ENCODE peak calls at places on chromosomes 6 and 20, in nine cellular contexts. B is left cardiac atrium; O is kidney; M is stimulated activated CD4-positive, alpha-beta T cell treated with anti-CD3 and anti-CD28 coated beads, Interleukin-1b, Interleukin-23, amount 100 ng/mL, for 1 hour; I is stimulated activated CD8-positive, alpha-beta memory T cell treated with anti-CD3 and anti-CD28 coated beads, Interleukin-12 subunit alpha, Interleukin-12 subunit beta, amount 100 ng/mL, for 4 hours; F is substantia nigra; T is uterus; H is activated B cell treated with CpG ODN at 0.5 μM for 24 hours; E is non-pigmented ciliary epithelial cell. R is an unnamed sample.

GRCh38 chr6:11766589-11767450 is 11.8 kb downstream of the ADTRP start:
- DNase-seq in H (no peak), E (peak), B (no peak), O (no peak), M (no peak), F (no peak), I (no peak), T (no peak), R (no peak)

GRCh38 chr20:57398901-57399535 is 7.8 kb downstream of the RBM38 start:
- DNase-seq in H (peak), F (no peak), T (no peak), E (no peak), B (peak), M (no peak), I (no peak), O (peak), R (no peak)

GRCh38 chr6:160363016-160363996 is 15.1 kb downstream of the SLC22A3 start:
- DNase-seq in M (no peak), E (no peak), T (no peak), O (no peak), H (no peak), F (no peak), I (no peak), B (no peak), R (no peak)

GRCh38 chr6:118968416-118968815 is 33.5 kb upstream of the MCM9 start:
- DNase-seq in F (no peak), I (no peak), H (no peak), T (no peak), O (no peak), B (no peak), M (no peak), E (no peak), R (peak)

GRCh38 chr6:165963750-165964149 is 203.9 kb downstream of the TBXT start:
- DNase-seq in M (no peak), I (no peak), H (no peak), E (no peak), T (no peak), F (no peak), O (no peak), B (no peak), R (peak)

GRCh38 chr20:1537731-1538058 is 19.8 kb downstream of the SIRPD start:
- DNase-seq in F (no peak), B (peak), I (no peak), H (no peak), O (no peak), T (peak), M (no peak), E (no peak), R (no peak)

GRCh38 chr6:110816677-110817076 is 1.4 kb upstream of the CDK19 start:
- DNase-seq in O (no peak), F (no peak), T (no peak), M (no peak), H (no peak), B (no peak), E (no peak), I (no peak), R (no peak)

GRCh38 chr6:30810813-30811329 is 66.5 kb upstream of the IER3 start:
- DNase-seq in F (no peak), I (peak), T (no peak), B (no peak), E (no peak), O (no peak), H (peak), M (peak), R (no peak)

GRCh38 chr20:17629678-17630089 is 52.4 kb downstream of the RRBP1 start:
- DNase-seq in I (no peak), T (no peak), E (no peak), M (no peak), B (no peak), O (peak), H (no peak), F (no peak), R (no peak)

GRCh38 chr20:32706486-32706885 is 32.7 kb upstream of the C20orf203 start:
- DNase-seq in I (no peak), E (no peak), B (no peak), O (no peak), F (no peak), M (no peak), T (no peak), H (no peak), R (no peak)

GRCh38 chr6:166866839-166867637 is 89.3 kb downstream of the RNASET2 start:
- DNase-seq in I (no peak), M (no peak), F (no peak), B (no peak), T (no peak), O (no peak), E (no peak), H (no peak), R (no peak)

GRCh38 chr6:99612551-99613397 is 6.1 kb downstream of the PRDM13 start:
- DNase-seq in M (no peak), H (no peak), I (no peak), T (no peak), E (no peak), B (no peak), F (no peak), O (no peak), R (no peak)

GRCh38 chr20:46857061-46857831 is 37.4 kb upstream of the EYA2 start:
- DNase-seq in T (no peak), M (no peak), O (no peak), F (no peak), B (no peak), E (no peak), I (no peak), H (no peak), R (peak)

GRCh38 chr6:139296927-139297326 is 5.1 kb upstream of the TXLNB start:
- DNase-seq in B (no peak), F (no peak), E (peak), T (no peak), H (no peak), M (no peak), O (no peak), I (no peak), R (no peak)

R was measured in small intestine.